ENCODE peak calls at places on chromosomes 13 and 19, in eight cellular contexts. One of them, this sample, is unnamed.
A peak's percentile ranks its signal among the peaks of the same experiment; 100 is the strongest.

GRCh38 chr19:13420780-13421179 is 85.5 kb downstream of the CACNA1A start:
- DNase-seq in heart right ventricle: no peak
- DNase-seq in stimulated activated CD4-positive, alpha-beta T cell treated with anti-CD3 and anti-CD28 coated beads, Interleukin-12 subunit alpha, Interleukin-12 subunit beta, amount 100 ng/mL, for 4 hours: no peak
- DNase-seq in left lung: no peak
- DNase-seq in activated CD8-positive, alpha-beta T cell treated with anti-CD3 and anti-CD28 coated beads, Interleukin-2, amount 10 ng/mL, durations not matched to agents 7 days and 5 days: no peak
- DNase-seq in midbrain: no peak
- DNase-seq in AG09309: no peak
- DNase-seq in globus pallidus: no peak
- DNase-seq in this sample: no peak

GRCh38 chr19:56765107-56765506 is 75.4 kb downstream of the PEG3 start:
- DNase-seq in globus pallidus: peak; percentile 66
- DNase-seq in left lung: peak; percentile 53
- DNase-seq in midbrain: peak; percentile 86
- DNase-seq in AG09309: no peak
- DNase-seq in stimulated activated CD4-positive, alpha-beta T cell treated with anti-CD3 and anti-CD28 coated beads, Interleukin-12 subunit alpha, Interleukin-12 subunit beta, amount 100 ng/mL, for 4 hours: peak; percentile 1
- DNase-seq in heart right ventricle: peak; percentile 68
- DNase-seq in activated CD8-positive, alpha-beta T cell treated with anti-CD3 and anti-CD28 coated beads, Interleukin-2, amount 10 ng/mL, durations not matched to agents 7 days and 5 days: peak; percentile 38
- DNase-seq in this sample: peak; percentile 14

GRCh38 chr13:60431108-60431700 is 34.2 kb downstream of the TDRD3 start:
- DNase-seq in heart right ventricle: no peak
- DNase-seq in activated CD8-positive, alpha-beta T cell treated with anti-CD3 and anti-CD28 coated beads, Interleukin-2, amount 10 ng/mL, durations not matched to agents 7 days and 5 days: no peak
- DNase-seq in midbrain: peak; percentile 76
- DNase-seq in stimulated activated CD4-positive, alpha-beta T cell treated with anti-CD3 and anti-CD28 coated beads, Interleukin-12 subunit alpha, Interleukin-12 subunit beta, amount 100 ng/mL, for 4 hours: no peak
- DNase-seq in left lung: no peak
- DNase-seq in AG09309: peak; percentile 37
- DNase-seq in globus pallidus: peak; percentile 61
- DNase-seq in this sample: no peak

GRCh38 chr13:74114641-74115040 is 19.6 kb downstream of the KLF12 start:
- DNase-seq in AG09309: no peak
- DNase-seq in stimulated activated CD4-positive, alpha-beta T cell treated with anti-CD3 and anti-CD28 coated beads, Interleukin-12 subunit alpha, Interleukin-12 subunit beta, amount 100 ng/mL, for 4 hours: no peak
- DNase-seq in activated CD8-positive, alpha-beta T cell treated with anti-CD3 and anti-CD28 coated beads, Interleukin-2, amount 10 ng/mL, durations not matched to agents 7 days and 5 days: no peak
- DNase-seq in globus pallidus: no peak
- DNase-seq in heart right ventricle: no peak
- DNase-seq in midbrain: no peak
- DNase-seq in left lung: no peak
- DNase-seq in this sample: no peak

GRCh38 chr19:14101003-14101545 is 10.5 kb upstream of the SAMD1 start:
- DNase-seq in activated CD8-positive, alpha-beta T cell treated with anti-CD3 and anti-CD28 coated beads, Interleukin-2, amount 10 ng/mL, durations not matched to agents 7 days and 5 days: no peak
- DNase-seq in left lung: no peak
- DNase-seq in AG09309: no peak
- DNase-seq in globus pallidus: no peak
- DNase-seq in stimulated activated CD4-positive, alpha-beta T cell treated with anti-CD3 and anti-CD28 coated beads, Interleukin-12 subunit alpha, Interleukin-12 subunit beta, amount 100 ng/mL, for 4 hours: no peak
- DNase-seq in heart right ventricle: no peak
- DNase-seq in midbrain: no peak
- DNase-seq in this sample: no peak

GRCh38 chr13:72689181-72689696 is 38.2 kb downstream of the MZT1 start:
- DNase-seq in heart right ventricle: no peak
- DNase-seq in stimulated activated CD4-positive, alpha-beta T cell treated with anti-CD3 and anti-CD28 coated beads, Interleukin-12 subunit alpha, Interleukin-12 subunit beta, amount 100 ng/mL, for 4 hours: no peak
- DNase-seq in activated CD8-positive, alpha-beta T cell treated with anti-CD3 and anti-CD28 coated beads, Interleukin-2, amount 10 ng/mL, durations not matched to agents 7 days and 5 days: no peak
- DNase-seq in left lung: no peak
- DNase-seq in AG09309: no peak
- DNase-seq in globus pallidus: no peak
- DNase-seq in midbrain: no peak
- DNase-seq in this sample: no peak

GRCh38 chr19:38070573-38070972 is 153.4 kb downstream of the DPF1 start:
- DNase-seq in left lung: no peak
- DNase-seq in activated CD8-positive, alpha-beta T cell treated with anti-CD3 and anti-CD28 coated beads, Interleukin-2, amount 10 ng/mL, durations not matched to agents 7 days and 5 days: no peak
- DNase-seq in heart right ventricle: no peak
- DNase-seq in stimulated activated CD4-positive, alpha-beta T cell treated with anti-CD3 and anti-CD28 coated beads, Interleukin-12 subunit alpha, Interleukin-12 subunit beta, amount 100 ng/mL, for 4 hours: no peak
- DNase-seq in midbrain: no peak
- DNase-seq in AG09309: peak; percentile 5
- DNase-seq in globus pallidus: no peak
- DNase-seq in this sample: no peak

GRCh38 chr13:81017525-81018152 is 676.7 kb upstream of the SPRY2 start:
- DNase-seq in stimulated activated CD4-positive, alpha-beta T cell treated with anti-CD3 and anti-CD28 coated beads, Interleukin-12 subunit alpha, Interleukin-12 subunit beta, amount 100 ng/mL, for 4 hours: no peak
- DNase-seq in AG09309: peak; percentile 2
- DNase-seq in midbrain: peak; percentile 65
- DNase-seq in left lung: no peak
- DNase-seq in activated CD8-positive, alpha-beta T cell treated with anti-CD3 and anti-CD28 coated beads, Interleukin-2, amount 10 ng/mL, durations not matched to agents 7 days and 5 days: no peak
- DNase-seq in heart right ventricle: no peak
- DNase-seq in globus pallidus: peak; percentile 69
- DNase-seq in this sample: no peak

GRCh38 chr13:75417006-75417384 is 65.0 kb downstream of the TBC1D4 start:
- DNase-seq in AG09309: no peak
- DNase-seq in left lung: peak; percentile 48
- DNase-seq in stimulated activated CD4-positive, alpha-beta T cell treated with anti-CD3 and anti-CD28 coated beads, Interleukin-12 subunit alpha, Interleukin-12 subunit beta, amount 100 ng/mL, for 4 hours: no peak
- DNase-seq in activated CD8-positive, alpha-beta T cell treated with anti-CD3 and anti-CD28 coated beads, Interleukin-2, amount 10 ng/mL, durations not matched to agents 7 days and 5 days: no peak
- DNase-seq in heart right ventricle: no peak
- DNase-seq in midbrain: no peak
- DNase-seq in globus pallidus: no peak
- DNase-seq in this sample: no peak

GRCh38 chr19:17234911-17235617 is 9.0 kb downstream of the OCEL1 start:
- DNase-seq in heart right ventricle: no peak
- DNase-seq in globus pallidus: no peak
- DNase-seq in stimulated activated CD4-positive, alpha-beta T cell treated with anti-CD3 and anti-CD28 coated beads, Interleukin-12 subunit alpha, Interleukin-12 subunit beta, amount 100 ng/mL, for 4 hours: peak; percentile 62
- DNase-seq in activated CD8-positive, alpha-beta T cell treated with anti-CD3 and anti-CD28 coated beads, Interleukin-2, amount 10 ng/mL, durations not matched to agents 7 days and 5 days: peak; percentile 73
- DNase-seq in AG09309: no peak
- DNase-seq in left lung: peak; percentile 57
- DNase-seq in midbrain: peak; percentile 5
- DNase-seq in this sample: peak; percentile 70

GRCh38 chr13:79448413-79448812 is 32.5 kb upstream of the NDFIP2 start:
- DNase-seq in globus pallidus: no peak
- DNase-seq in left lung: no peak
- DNase-seq in heart right ventricle: no peak
- DNase-seq in midbrain: no peak
- DNase-seq in activated CD8-positive, alpha-beta T cell treated with anti-CD3 and anti-CD28 coated beads, Interleukin-2, amount 10 ng/mL, durations not matched to agents 7 days and 5 days: no peak
- DNase-seq in AG09309: no peak
- DNase-seq in stimulated activated CD4-positive, alpha-beta T cell treated with anti-CD3 and anti-CD28 coated beads, Interleukin-12 subunit alpha, Interleukin-12 subunit beta, amount 100 ng/mL, for 4 hours: no peak
- DNase-seq in this sample: no peak

GRCh38 chr19:58227964-58228583 is 640 bp upstream of the ZNF544 start:
- DNase-seq in left lung: no peak
- DNase-seq in AG09309: no peak
- DNase-seq in stimulated activated CD4-positive, alpha-beta T cell treated with anti-CD3 and anti-CD28 coated beads, Interleukin-12 subunit alpha, Interleukin-12 subunit beta, amount 100 ng/mL, for 4 hours: no peak
- DNase-seq in globus pallidus: no peak
- DNase-seq in heart right ventricle: no peak
- DNase-seq in activated CD8-positive, alpha-beta T cell treated with anti-CD3 and anti-CD28 coated beads, Interleukin-2, amount 10 ng/mL, durations not matched to agents 7 days and 5 days: no peak
- DNase-seq in midbrain: no peak
- DNase-seq in this sample: no peak

GRCh38 chr19:46080561-46080960 is 39.8 kb upstream of the IGFL4 start:
- DNase-seq in AG09309: peak; percentile 59
- DNase-seq in heart right ventricle: no peak
- DNase-seq in stimulated activated CD4-positive, alpha-beta T cell treated with anti-CD3 and anti-CD28 coated beads, Interleukin-12 subunit alpha, Interleukin-12 subunit beta, amount 100 ng/mL, for 4 hours: no peak
- DNase-seq in left lung: peak; percentile 70
- DNase-seq in midbrain: no peak
- DNase-seq in activated CD8-positive, alpha-beta T cell treated with anti-CD3 and anti-CD28 coated beads, Interleukin-2, amount 10 ng/mL, durations not matched to agents 7 days and 5 days: no peak
- DNase-seq in globus pallidus: no peak
- DNase-seq in this sample: no peak

GRCh38 chr19:21569497-21569870 is 64.1 kb downstream of the ZNF429 start:
- DNase-seq in stimulated activated CD4-positive, alpha-beta T cell treated with anti-CD3 and anti-CD28 coated beads, Interleukin-12 subunit alpha, Interleukin-12 subunit beta, amount 100 ng/mL, for 4 hours: peak; percentile 56
- DNase-seq in heart right ventricle: no peak
- DNase-seq in activated CD8-positive, alpha-beta T cell treated with anti-CD3 and anti-CD28 coated beads, Interleukin-2, amount 10 ng/mL, durations not matched to agents 7 days and 5 days: peak; percentile 74
- DNase-seq in AG09309: no peak
- DNase-seq in globus pallidus: no peak
- DNase-seq in midbrain: peak; percentile 81
- DNase-seq in left lung: peak; percentile 73
- DNase-seq in this sample: peak; percentile 77

GRCh38 chr13:79686441-79686840 is 205.5 kb downstream of the NDFIP2 start:
- DNase-seq in left lung: no peak
- DNase-seq in activated CD8-positive, alpha-beta T cell treated with anti-CD3 and anti-CD28 coated beads, Interleukin-2, amount 10 ng/mL, durations not matched to agents 7 days and 5 days: no peak
- DNase-seq in AG09309: no peak
- DNase-seq in stimulated activated CD4-positive, alpha-beta T cell treated with anti-CD3 and anti-CD28 coated beads, Interleukin-12 subunit alpha, Interleukin-12 subunit beta, amount 100 ng/mL, for 4 hours: no peak
- DNase-seq in heart right ventricle: no peak
- DNase-seq in globus pallidus: no peak
- DNase-seq in midbrain: no peak
- DNase-seq in this sample: no peak

GRCh38 chr13:110593430-110594130 is 21.8 kb upstream of the NAXD start:
- DNase-seq in activated CD8-positive, alpha-beta T cell treated with anti-CD3 and anti-CD28 coated beads, Interleukin-2, amount 10 ng/mL, durations not matched to agents 7 days and 5 days: peak; percentile 30
- DNase-seq in heart right ventricle: no peak
- DNase-seq in midbrain: peak; percentile 72
- DNase-seq in stimulated activated CD4-positive, alpha-beta T cell treated with anti-CD3 and anti-CD28 coated beads, Interleukin-12 subunit alpha, Interleukin-12 subunit beta, amount 100 ng/mL, for 4 hours: no peak
- DNase-seq in globus pallidus: peak; percentile 53
- DNase-seq in AG09309: no peak
- DNase-seq in left lung: no peak
- DNase-seq in this sample: no peak

GRCh38 chr13:45142440-45143345 is 22.4 kb downstream of the GTF2F2 start:
- DNase-seq in activated CD8-positive, alpha-beta T cell treated with anti-CD3 and anti-CD28 coated beads, Interleukin-2, amount 10 ng/mL, durations not matched to agents 7 days and 5 days: no peak
- DNase-seq in stimulated activated CD4-positive, alpha-beta T cell treated with anti-CD3 and anti-CD28 coated beads, Interleukin-12 subunit alpha, Interleukin-12 subunit beta, amount 100 ng/mL, for 4 hours: no peak
- DNase-seq in AG09309: no peak
- DNase-seq in midbrain: peak; percentile 33
- DNase-seq in left lung: no peak
- DNase-seq in heart right ventricle: no peak
- DNase-seq in globus pallidus: peak; percentile 49
- DNase-seq in this sample: no peak

GRCh38 chr13:52461265-52461664 is 6.0 kb downstream of the CKAP2 start:
- DNase-seq in left lung: no peak
- DNase-seq in activated CD8-positive, alpha-beta T cell treated with anti-CD3 and anti-CD28 coated beads, Interleukin-2, amount 10 ng/mL, durations not matched to agents 7 days and 5 days: peak; percentile 41
- DNase-seq in stimulated activated CD4-positive, alpha-beta T cell treated with anti-CD3 and anti-CD28 coated beads, Interleukin-12 subunit alpha, Interleukin-12 subunit beta, amount 100 ng/mL, for 4 hours: no peak
- DNase-seq in midbrain: no peak
- DNase-seq in AG09309: no peak
- DNase-seq in heart right ventricle: no peak
- DNase-seq in globus pallidus: no peak
- DNase-seq in this sample: no peak

This sample was measured in stimulated activated naive CD8-positive, alpha-beta T cell treated with anti-CD3 and anti-CD28 coated beads, Interleukin-15, amount 100 ng/mL, for 72 hours.